ENCODE peak calls at places on chromosomes 4 and X, in seven cellular contexts. J is right lobe of liver; Y is naive thymus-derived CD4-positive, alpha-beta T cell; G is uterus; L is CD4-positive, alpha-beta T cell; O is SK-MEL-5; Z is tibial nerve. F is an unnamed sample.

GRCh38 chr4:146032234-146032860 is 93.7 kb upstream of the ZNF827 start:
- DNase-seq in J (no peak), Y (no peak), G (no peak), L (no peak), O (no peak), Z (no peak), F (peak; percentile 41)

GRCh38 chr4:77582151-77582550 is 23.5 kb upstream of the CXCL13 start:
- DNase-seq in J (no peak), Y (no peak), G (no peak), L (no peak), O (peak; percentile 9), Z (no peak), F (no peak)

GRCh38 chrX:115449742-115450141 is 111.2 kb upstream of the PLS3 start:
- DNase-seq in J (peak; percentile 76), Y (no peak), G (peak; percentile 68), L (no peak), O (peak; percentile 57), Z (peak; percentile 55), F (no peak)

GRCh38 chr4:74374561-74375327 is 9.8 kb downstream of the EREG start:
- DNase-seq in J (no peak), Y (no peak), G (no peak), L (no peak), O (no peak), Z (no peak), F (no peak)

GRCh38 chr4:103498161-103499070 is 221.4 kb downstream of the TACR3 start:
- DNase-seq in J (no peak), Y (no peak), G (no peak), L (no peak), O (no peak), Z (no peak), F (peak; percentile 12)

GRCh38 chr4:5774416-5775056 is 63.5 kb downstream of the EVC start:
- DNase-seq in J (no peak), Y (no peak), G (no peak), L (no peak), O (no peak), Z (no peak), F (no peak)

GRCh38 chrX:150854856-150855255 is 43.6 kb downstream of the CD99L2 start:
- DNase-seq in J (no peak), Y (no peak), G (no peak), L (no peak), O (no peak), Z (no peak), F (no peak)

GRCh38 chr4:5824635-5825034 is 68.3 kb downstream of the CRMP1 start:
- DNase-seq in J (no peak), Y (no peak), G (no peak), L (no peak), O (peak; percentile 58), Z (no peak), F (no peak)